ENCODE peak calls at places on chromosomes 16 and 17, in nine cellular contexts. One of them, this sample, is unnamed.

GRCh38 chr17:5861849-5862248 is 208.3 kb upstream of the WSCD1 start:
- DNase-seq in GM12878: no peak
- DNase-seq in D721Med: no peak
- DNase-seq in activated CD4-positive, CD25-positive, alpha-beta regulatory T cell: no peak
- DNase-seq in fibroblast of the aortic adventitia: no peak
- DNase-seq in tibial nerve: no peak
- DNase-seq in mesendoderm: no peak
- DNase-seq in C1 segment of cervical spinal cord: no peak
- DNase-seq in naive B cell: no peak
- DNase-seq in this sample: no peak

GRCh38 chr17:44892250-44892649 is 7.0 kb downstream of the EFTUD2 start:
- DNase-seq in GM12878: no peak
- DNase-seq in D721Med: no peak
- DNase-seq in activated CD4-positive, CD25-positive, alpha-beta regulatory T cell: no peak
- DNase-seq in fibroblast of the aortic adventitia: no peak
- DNase-seq in tibial nerve: no peak
- DNase-seq in mesendoderm: no peak
- DNase-seq in C1 segment of cervical spinal cord: no peak
- DNase-seq in naive B cell: no peak
- DNase-seq in this sample: no peak

GRCh38 chr17:9837551-9838471 is 12.1 kb downstream of the GLP2R start:
- DNase-seq in GM12878: no peak
- DNase-seq in D721Med: no peak
- DNase-seq in activated CD4-positive, CD25-positive, alpha-beta regulatory T cell: no peak
- DNase-seq in fibroblast of the aortic adventitia: peak
- DNase-seq in tibial nerve: no peak
- DNase-seq in mesendoderm: no peak
- DNase-seq in C1 segment of cervical spinal cord: no peak
- DNase-seq in naive B cell: no peak
- DNase-seq in this sample: peak

GRCh38 chr17:58279736-58280479 is 827 bp downstream of the MPO start:
- DNase-seq in GM12878: no peak
- DNase-seq in D721Med: no peak
- DNase-seq in activated CD4-positive, CD25-positive, alpha-beta regulatory T cell: no peak
- DNase-seq in fibroblast of the aortic adventitia: no peak
- DNase-seq in tibial nerve: no peak
- DNase-seq in mesendoderm: no peak
- DNase-seq in C1 segment of cervical spinal cord: no peak
- DNase-seq in naive B cell: no peak
- DNase-seq in this sample: no peak

GRCh38 chr17:49715221-49715620 is 7.5 kb upstream of the SLC35B1 start:
- DNase-seq in GM12878: no peak
- DNase-seq in D721Med: no peak
- DNase-seq in activated CD4-positive, CD25-positive, alpha-beta regulatory T cell: no peak
- DNase-seq in fibroblast of the aortic adventitia: no peak
- DNase-seq in tibial nerve: no peak
- DNase-seq in mesendoderm: no peak
- DNase-seq in C1 segment of cervical spinal cord: no peak
- DNase-seq in naive B cell: no peak
- DNase-seq in this sample: no peak

GRCh38 chr16:11401161-11402050 is 56.1 kb downstream of the RMI2 start:
- DNase-seq in GM12878: no peak
- DNase-seq in D721Med: no peak
- DNase-seq in activated CD4-positive, CD25-positive, alpha-beta regulatory T cell: no peak
- DNase-seq in fibroblast of the aortic adventitia: no peak
- DNase-seq in tibial nerve: no peak
- DNase-seq in mesendoderm: no peak
- DNase-seq in C1 segment of cervical spinal cord: no peak
- DNase-seq in naive B cell: no peak
- DNase-seq in this sample: peak

GRCh38 chr16:626174-626765 is 4.5 kb upstream of the WFIKKN1 start:
- DNase-seq in GM12878: no peak
- DNase-seq in D721Med: no peak
- DNase-seq in activated CD4-positive, CD25-positive, alpha-beta regulatory T cell: no peak
- DNase-seq in fibroblast of the aortic adventitia: no peak
- DNase-seq in tibial nerve: no peak
- DNase-seq in mesendoderm: no peak
- DNase-seq in C1 segment of cervical spinal cord: no peak
- DNase-seq in naive B cell: no peak
- DNase-seq in this sample: no peak

GRCh38 chr17:69424287-69425041 is 10.0 kb downstream of the MAP2K6 start:
- DNase-seq in GM12878: no peak
- DNase-seq in D721Med: no peak
- DNase-seq in activated CD4-positive, CD25-positive, alpha-beta regulatory T cell: no peak
- DNase-seq in fibroblast of the aortic adventitia: no peak
- DNase-seq in tibial nerve: no peak
- DNase-seq in mesendoderm: no peak
- DNase-seq in C1 segment of cervical spinal cord: no peak
- DNase-seq in naive B cell: no peak
- DNase-seq in this sample: no peak

GRCh38 chr17:59899099-59899498 is 6.2 kb downstream of the RPS6KB1 start:
- DNase-seq in GM12878: no peak
- DNase-seq in D721Med: no peak
- DNase-seq in activated CD4-positive, CD25-positive, alpha-beta regulatory T cell: no peak
- DNase-seq in fibroblast of the aortic adventitia: peak
- DNase-seq in tibial nerve: no peak
- DNase-seq in mesendoderm: no peak
- DNase-seq in C1 segment of cervical spinal cord: no peak
- DNase-seq in naive B cell: no peak
- DNase-seq in this sample: no peak

This sample was measured in right cardiac atrium.